ENCODE peak calls at places on chromosomes 7 and 10, in seven cellular contexts. N is left ventricle myocardium inferior, S is esophagus squamous epithelium, H is coronary artery, U is mammary epithelial cell, G is heart right ventricle, D is H1. Q is an unnamed sample.

GRCh38 chr10:50421026-50421719 is 169.9 kb upstream of the ASAH2 start:
- DNase-seq in N (no peak), S (no peak), H (no peak), U (peak; percentile 29), G (peak; percentile 50), D (peak; percentile 58), Q (peak; percentile 66)

GRCh38 chr10:132900211-132900756 is 42.1 kb downstream of the CFAP46 start:
- DNase-seq in N (no peak), S (no peak), H (no peak), U (no peak), G (no peak), D (no peak), Q (no peak)

GRCh38 chr7:43584200-43584586 is 1.3 kb downstream of the STK17A start:
- DNase-seq in N (no peak), S (no peak), H (no peak), U (peak; percentile 66), G (peak; percentile 29), D (no peak), Q (peak; percentile 33)

GRCh38 chr7:90655566-90655965 is 59.4 kb downstream of the CDK14 start:
- DNase-seq in N (no peak), S (no peak), H (no peak), U (peak; percentile 80), G (no peak), D (no peak), Q (no peak)

GRCh38 chr10:31521432-31521831 is 202.4 kb downstream of the ZEB1 start:
- DNase-seq in N (no peak), S (no peak), H (no peak), U (no peak), G (no peak), D (no peak), Q (no peak)

GRCh38 chr7:132817844-132818427 is 241.7 kb upstream of the PLXNA4 start:
- DNase-seq in N (no peak), S (no peak), H (no peak), U (no peak), G (no peak), D (no peak), Q (peak; percentile 62)

GRCh38 chr10:97060441-97061084 is 125.2 kb downstream of the SLIT1 start:
- DNase-seq in N (no peak), S (no peak), H (no peak), U (no peak), G (no peak), D (no peak), Q (no peak)

GRCh38 chr7:23530901-23531793 is 634 bp downstream of the TRA2A start:
- DNase-seq in N (peak; percentile 42), S (no peak), H (peak; percentile 78), U (peak; percentile 67), G (peak; percentile 53), D (peak; percentile 60), Q (peak; percentile 42)

GRCh38 chr7:140911746-140912145 is 13.0 kb downstream of the BRAF start:
- DNase-seq in N (no peak), S (no peak), H (no peak), U (peak; percentile 47), G (no peak), D (no peak), Q (no peak)

GRCh38 chr7:141590666-141591065 is 39.5 kb downstream of the AGK start:
- DNase-seq in N (no peak), S (no peak), H (no peak), U (peak; percentile 57), G (no peak), D (no peak), Q (no peak)

GRCh38 chr10:69731184-69731583 is 70.5 kb upstream of the COL13A1 start:
- DNase-seq in N (no peak), S (no peak), H (peak; percentile 75), U (no peak), G (no peak), D (no peak), Q (no peak)

GRCh38 chr7:116499168-116500070 is at the start of gene CAV2:
- DNase-seq in N (peak; percentile 83), S (no peak), H (peak; percentile 89), U (peak; percentile 96), G (peak; percentile 82), D (peak; percentile 69), Q (peak; percentile 43)

GRCh38 chr7:47553309-47553708 is 28.6 kb downstream of the TNS3 start:
- DNase-seq in N (no peak), S (no peak), H (no peak), U (no peak), G (no peak), D (no peak), Q (no peak)

GRCh38 chr10:132443605-132443997 is 46.6 kb downstream of the PWWP2B start:
- DNase-seq in N (no peak), S (no peak), H (no peak), U (no peak), G (no peak), D (no peak), Q (no peak)

GRCh38 chr10:112250555-112250954 is 32.6 kb upstream of the TECTB start:
- DNase-seq in N (no peak), S (no peak), H (no peak), U (peak; percentile 53), G (no peak), D (no peak), Q (no peak)

GRCh38 chr7:154640266-154640865 is 362.6 kb downstream of the PAXIP1 start:
- DNase-seq in N (no peak), S (no peak), H (no peak), U (no peak), G (no peak), D (peak; percentile 54), Q (no peak)

GRCh38 chr7:26199301-26200112 is 1.0 kb downstream of the HNRNPA2B1 start:
- DNase-seq in N (peak; percentile 63), S (peak; percentile 10), H (peak; percentile 81), U (no peak), G (peak; percentile 73), D (no peak), Q (peak; percentile 69)

GRCh38 chr10:106819490-106819889 is 345.0 kb downstream of the SORCS1 start:
- DNase-seq in N (no peak), S (no peak), H (no peak), U (no peak), G (no peak), D (no peak), Q (no peak)

GRCh38 chr10:63819753-63820347 is 298.6 kb downstream of the REEP3 start:
- DNase-seq in N (peak; percentile 71), S (no peak), H (no peak), U (peak; percentile 36), G (peak; percentile 82), D (peak; percentile 75), Q (peak; percentile 52)

GRCh38 chr7:110534241-110534931 is 556.5 kb upstream of the LRRN3 start:
- DNase-seq in N (no peak), S (no peak), H (no peak), U (peak; percentile 92), G (peak; percentile 11), D (no peak), Q (no peak)

GRCh38 chr10:102633848-102634247 is 10.4 kb upstream of the TRIM8 start:
- DNase-seq in N (no peak), S (no peak), H (no peak), U (no peak), G (no peak), D (no peak), Q (no peak)

GRCh38 chr10:133082685-133083421 is 4.9 kb upstream of the ADGRA1 start:
- DNase-seq in N (no peak), S (no peak), H (no peak), U (no peak), G (no peak), D (no peak), Q (no peak)

GRCh38 chr10:11150255-11150731 is 132.6 kb downstream of the CELF2 start:
- DNase-seq in N (no peak), S (no peak), H (no peak), U (no peak), G (no peak), D (no peak), Q (peak; percentile 61)
- H3K4me3 ChIP-seq in N (no peak overlapping the region), S (no peak overlapping the region), H (no peak overlapping the region), U (no peak overlapping the region), G (no peak overlapping the region), D (no peak overlapping the region), Q (no peak overlapping the region)

DNA sequence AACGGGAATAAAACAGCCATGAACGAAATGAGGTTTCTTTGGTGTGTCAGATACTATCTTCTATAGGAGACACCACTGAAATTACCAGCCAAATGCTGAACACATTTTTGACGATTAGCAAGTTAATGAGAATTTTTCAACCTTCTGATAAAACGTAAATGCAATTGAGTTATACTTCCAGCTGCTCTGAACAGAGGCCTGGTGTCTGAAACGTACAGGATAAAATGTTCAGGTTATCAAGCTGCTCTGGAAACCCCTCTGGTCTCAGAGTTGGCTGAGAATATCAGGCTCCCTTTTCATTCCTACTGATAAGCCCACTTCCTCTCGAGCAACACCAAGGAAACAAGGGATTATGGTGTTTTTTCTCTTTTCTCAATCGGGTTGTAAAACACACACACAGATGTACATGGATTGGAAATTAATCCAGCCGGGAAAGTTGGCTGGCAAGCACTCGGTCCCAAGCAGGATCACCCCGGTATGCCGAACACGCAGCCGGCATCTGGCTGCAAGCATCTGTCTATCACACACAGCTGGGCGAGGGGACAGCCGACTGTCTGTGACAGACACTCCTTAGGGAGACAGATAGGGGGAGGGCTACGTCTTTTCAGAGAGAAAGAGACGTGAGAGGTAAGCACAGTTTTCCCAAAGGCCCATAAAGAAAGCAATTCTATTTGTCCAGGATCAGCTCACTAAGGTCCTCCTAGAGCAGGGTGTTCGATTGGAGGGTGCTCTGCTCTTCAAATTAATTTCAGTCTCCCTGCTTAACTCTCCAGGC is 171.8 kb downstream of the PRKAG2 start:
- DNase-seq in N (peak; percentile 14), S (no peak), H (no peak), U (no peak), G (no peak), D (no peak), Q (no peak)
- H3K27ac ChIP-seq in N (peak overlapping the region; percentile 36), S (no peak overlapping the region), H (no peak overlapping the region), U (no peak overlapping the region), G (peak overlapping the region; percentile 35), D (no peak overlapping the region), Q (no peak overlapping the region)

DNA sequence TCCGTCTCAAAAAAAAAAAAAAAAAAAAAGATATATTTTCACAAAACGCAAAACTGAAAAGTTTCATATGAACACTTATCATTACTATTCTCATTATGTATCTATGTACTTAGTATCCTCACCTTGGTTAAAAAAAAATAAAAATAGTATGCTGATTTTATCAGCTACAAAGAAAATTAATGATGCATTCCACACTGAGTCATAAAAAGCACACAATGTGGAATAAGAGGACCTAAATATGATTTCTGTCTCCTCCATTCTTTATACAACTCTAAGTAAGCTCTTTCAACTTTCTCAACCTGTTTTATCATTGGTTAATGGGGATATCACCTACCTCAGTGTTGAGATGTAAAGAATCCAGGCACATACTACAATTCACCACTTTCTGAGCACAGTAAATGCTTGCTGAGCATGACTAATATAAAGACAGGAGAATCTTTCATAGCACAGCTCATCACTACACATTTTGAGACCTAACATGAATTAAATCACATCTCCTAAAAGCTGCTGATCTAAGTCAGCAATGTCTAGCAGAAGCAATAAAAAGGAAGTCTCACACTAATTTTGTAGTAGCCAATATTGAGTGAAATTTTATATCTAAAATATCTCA is 2.7 kb downstream of the SNX13 start:
- DNase-seq in N (no peak), S (no peak), H (no peak), U (peak; percentile 26), G (no peak), D (no peak), Q (no peak)
- H3K4me3 ChIP-seq in N (peak overlapping the region; percentile 96), S (no peak overlapping the region), H (peak overlapping the region; percentile 97), U (peak overlapping the region; percentile 74), G (no peak overlapping the region), D (no peak overlapping the region), Q (no peak overlapping the region)

DNA sequence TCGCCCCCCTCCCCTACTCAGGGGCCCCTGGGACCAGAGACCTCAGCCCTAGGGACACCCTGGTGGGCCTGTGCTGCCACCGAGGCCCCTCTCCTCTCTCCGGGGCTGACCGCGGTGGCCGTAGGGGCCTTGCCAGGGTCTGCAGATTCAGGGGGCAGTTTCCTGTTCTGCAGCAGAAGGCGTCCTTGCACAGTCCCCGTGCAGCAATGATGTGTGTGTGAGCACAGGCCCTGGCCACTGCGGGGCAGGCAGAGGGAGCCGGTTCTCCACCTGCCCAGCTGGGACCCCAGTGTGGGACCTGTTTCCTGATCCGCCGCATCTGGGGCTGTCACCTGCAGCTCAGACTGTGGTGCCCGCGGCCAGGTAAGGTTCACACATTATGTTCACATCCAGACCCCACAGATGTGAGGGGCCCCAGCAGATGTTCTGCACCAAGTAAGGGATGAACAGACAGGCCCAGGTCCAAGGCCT is 60.7 kb upstream of the DNAJB6 start:
- DNase-seq in N (no peak), S (no peak), H (no peak), U (no peak), G (no peak), D (peak; percentile 53), Q (no peak)
- H3K27ac ChIP-seq in N (no peak overlapping the region), S (no peak overlapping the region), H (no peak overlapping the region), U (no peak overlapping the region), G (no peak overlapping the region), D (no peak overlapping the region), Q (no peak overlapping the region)